ENCODE peak calls at places on chromosomes 1 and 21, in eight cellular contexts. V, T, C, X, U, P, L and K are unnamed samples.

GRCh38 chr1:44261963-44262362 is 48.7 kb downstream of the DMAP1 start:
- DNase-seq in V (no peak), T (no peak), C (no peak), X (no peak), U (no peak), P (no peak), L (no peak), K (no peak)

GRCh38 chr1:16458801-16459200 is 18.3 kb downstream of the NECAP2 start:
- DNase-seq in V (no peak), T (no peak), C (no peak), X (no peak), U (no peak), P (no peak), L (no peak), K (no peak)

GRCh38 chr1:108830119-108831008 is 26.5 kb downstream of the AKNAD1 start:
- DNase-seq in V (peak; percentile 69), T (no peak), C (no peak), X (no peak), U (peak; percentile 76), P (peak; percentile 36), L (peak; percentile 73), K (no peak)

GRCh38 chr1:188888387-188888786 is 1589.3 kb downstream of the BRINP3 start:
- DNase-seq in V (no peak), T (no peak), C (no peak), X (no peak), U (no peak), P (no peak), L (no peak), K (no peak)

GRCh38 chr21:14876464-14876863 is 188.3 kb downstream of the NRIP1 start:
- DNase-seq in V (no peak), T (no peak), C (no peak), X (no peak), U (no peak), P (peak; percentile 25), L (no peak), K (no peak)

GRCh38 chr1:245566952-245567351 is 412.2 kb downstream of the KIF26B start:
- DNase-seq in V (no peak), T (no peak), C (no peak), X (no peak), U (no peak), P (peak; percentile 18), L (no peak), K (no peak)

GRCh38 chr1:24341260-24341659 is 22.1 kb downstream of the GRHL3 start:
- DNase-seq in V (no peak), T (no peak), C (no peak), X (no peak), U (no peak), P (no peak), L (no peak), K (no peak)

GRCh38 chr1:230431517-230431916 is 5.4 kb upstream of the PGBD5 start:
- DNase-seq in V (no peak), T (no peak), C (no peak), X (no peak), U (no peak), P (no peak), L (no peak), K (no peak)

DNA sequence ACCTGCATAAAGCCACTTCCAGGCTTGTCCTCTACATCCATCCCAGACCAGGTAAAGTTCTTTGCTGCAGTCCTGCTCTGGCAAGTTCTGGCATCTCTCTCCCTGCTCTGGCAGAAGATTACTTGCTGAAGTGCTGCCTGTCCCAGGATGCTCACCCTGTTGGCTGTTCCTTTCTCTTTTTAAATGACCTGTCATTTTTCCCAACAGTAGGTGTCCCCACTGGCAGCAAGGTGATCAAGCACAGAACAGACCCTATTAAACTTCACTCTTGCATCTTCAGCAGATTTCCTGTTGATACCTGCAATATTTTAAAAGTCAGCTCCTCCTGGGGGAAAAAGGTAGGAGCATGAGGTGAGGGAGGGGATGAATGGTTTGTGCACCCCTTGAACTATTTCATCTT is 332.6 kb downstream of the PBX1 start:
- DNase-seq in V (no peak), T (no peak), C (no peak), X (no peak), U (no peak), P (no peak), L (no peak), K (no peak)
- TF ChIP-seq CTCF in V (no peak), T (no peak), C (no peak), X (no peak), U (no peak), P (no peak), L (no peak), K (no peak)

GRCh38 chr1:89781494-89782126 is 39.2 kb upstream of the LRRC8D start:
- DNase-seq in V (no peak), T (peak; percentile 94), C (no peak), X (no peak), U (no peak), P (no peak), L (no peak), K (no peak)

GRCh38 chr1:89786628-89787214 is 34.1 kb upstream of the LRRC8D start:
- DNase-seq in V (no peak), T (no peak), C (no peak), X (no peak), U (no peak), P (no peak), L (no peak), K (no peak)

GRCh38 chr1:89779541-89779940 is 41.3 kb upstream of the LRRC8D start:
- DNase-seq in V (no peak), T (peak; percentile 66), C (no peak), X (no peak), U (no peak), P (no peak), L (no peak), K (no peak)

DNA sequence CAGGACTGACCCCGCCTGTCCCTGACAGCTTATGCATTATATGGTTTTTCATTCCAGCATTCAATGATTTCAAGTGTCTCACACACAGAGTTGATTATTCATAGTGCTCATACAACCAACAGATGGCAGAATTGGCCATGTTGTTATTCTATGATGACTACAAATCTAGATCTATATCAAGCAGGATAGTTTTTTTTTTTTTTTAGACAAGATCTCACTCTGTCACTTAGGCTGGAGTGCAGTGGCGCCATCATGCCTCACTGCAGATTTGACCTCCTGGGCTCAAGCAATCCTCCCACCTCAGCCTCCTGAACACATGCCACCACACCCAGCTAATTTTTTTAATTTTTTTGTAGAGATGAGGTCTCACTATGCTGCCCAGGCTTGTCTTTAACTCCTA is 40.1 kb upstream of the LRRC8D start:
- DNase-seq in V (no peak), T (peak; percentile 62), C (no peak), X (no peak), U (peak; percentile 38), P (peak; percentile 16), L (peak; percentile 46), K (no peak)
- TF ChIP-seq CTCF in V (no peak), T (peak; percentile 56), C (peak; percentile 56), X (no peak), U (peak; percentile 51), P (peak; percentile 41), L (peak; percentile 42), K (no peak)

GRCh38 chr1:218324226-218324580 is 20.9 kb upstream of the TGFB2 start:
- DNase-seq in V (no peak), T (no peak), C (no peak), X (no peak), U (no peak), P (no peak), L (no peak), K (no peak)

GRCh38 chr1:218332416-218332815 is 12.7 kb upstream of the TGFB2 start:
- DNase-seq in V (no peak), T (no peak), C (no peak), X (no peak), U (no peak), P (no peak), L (no peak), K (no peak)

GRCh38 chr1:218328769-218329168 is 16.4 kb upstream of the TGFB2 start:
- DNase-seq in V (no peak), T (no peak), C (no peak), X (no peak), U (no peak), P (no peak), L (no peak), K (no peak)

DNA sequence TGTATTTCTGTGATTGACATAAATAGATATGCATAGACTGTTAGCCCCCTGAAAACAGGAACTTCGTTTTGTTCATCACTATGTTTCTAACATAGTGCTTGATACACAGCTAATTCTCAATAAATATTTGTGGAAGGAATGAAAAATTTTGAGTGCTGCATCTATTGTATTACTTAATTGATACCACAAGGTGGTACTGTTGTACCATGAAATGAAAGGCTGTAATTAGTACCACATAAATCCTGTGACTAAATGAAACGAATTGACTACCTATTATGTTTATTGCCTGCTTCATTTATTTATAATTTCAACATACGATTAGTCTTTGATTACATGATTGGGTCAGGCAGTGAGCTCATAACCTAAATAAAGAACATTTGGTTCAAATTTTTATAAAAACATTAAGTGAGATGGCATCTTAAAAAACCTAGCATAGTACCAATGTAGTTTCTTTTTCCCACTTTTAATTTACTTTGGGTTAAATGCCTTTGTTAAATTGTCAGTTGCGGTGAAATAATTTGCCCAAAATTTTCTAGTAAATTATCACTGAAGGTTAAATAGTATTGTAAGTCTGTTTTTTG is 15.0 kb upstream of the TGFB2 start:
- DNase-seq in V (no peak), T (no peak), C (no peak), X (no peak), U (no peak), P (peak; percentile 25), L (no peak), K (no peak)
- TF ChIP-seq CTCF in V (peak; percentile 68), T (peak; percentile 73), C (peak; percentile 89), X (peak; percentile 82), U (peak; percentile 44), P (peak; percentile 68), L (peak; percentile 61), K (peak; percentile 67)

GRCh38 chr1:179774033-179774432 is 30.9 kb downstream of the FAM163A start:
- DNase-seq in V (no peak), T (no peak), C (no peak), X (no peak), U (no peak), P (no peak), L (no peak), K (no peak)

GRCh38 chr1:179767996-179768395 is 24.9 kb downstream of the FAM163A start:
- DNase-seq in V (no peak), T (no peak), C (no peak), X (no peak), U (no peak), P (no peak), L (no peak), K (no peak)

GRCh38 chr1:179771509-179771908 is 28.4 kb downstream of the FAM163A start:
- DNase-seq in V (no peak), T (no peak), C (no peak), X (no peak), U (no peak), P (no peak), L (no peak), K (no peak)

GRCh38 chr1:179773264-179773663 is 30.2 kb downstream of the FAM163A start:
- DNase-seq in V (no peak), T (no peak), C (no peak), X (no peak), U (no peak), P (no peak), L (no peak), K (no peak)

DNA sequence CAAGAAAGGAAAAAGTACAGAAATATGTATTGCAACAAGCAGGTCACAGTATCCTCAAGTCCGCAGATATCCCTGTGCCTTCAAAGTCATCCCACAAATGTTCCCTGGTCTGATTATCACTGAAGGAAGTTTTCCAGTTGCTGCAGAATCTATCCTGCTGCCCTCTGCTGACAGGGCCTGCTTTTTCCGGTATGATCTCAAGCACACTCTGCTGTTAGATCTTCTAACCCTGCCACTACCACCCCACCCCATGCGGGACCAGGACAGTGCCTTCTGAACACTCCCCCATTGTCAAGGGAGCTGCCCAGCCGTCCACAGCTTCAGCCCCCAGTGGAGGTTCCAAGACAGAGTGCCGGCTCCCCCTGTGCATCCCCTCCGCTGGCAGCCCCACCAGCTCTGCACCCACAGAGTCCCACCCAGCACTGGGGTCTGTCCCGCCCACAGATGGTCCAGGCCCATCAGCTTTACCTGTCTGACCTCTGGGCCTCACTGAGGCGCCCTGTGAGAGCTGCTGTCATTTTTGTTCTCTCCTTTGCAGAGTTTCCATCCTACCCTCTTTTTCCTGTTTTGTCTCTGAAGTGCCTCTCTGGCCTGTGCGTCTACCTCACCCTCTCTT is 27.9 kb downstream of the FAM163A start:
- DNase-seq in V (no peak), T (no peak), C (no peak), X (no peak), U (no peak), P (no peak), L (no peak), K (no peak)
- TF ChIP-seq CTCF in V (no peak), T (no peak), C (no peak), X (no peak), U (no peak), P (no peak), L (no peak), K (no peak)